ENCODE peak calls at places on chromosomes 2 and 18, in four cellular contexts. One of them, this sample, is unnamed.

GRCh38 chr2:143223556-143223955 is 94.3 kb downstream of the ARHGAP15 start:
- DNase-seq in IMR-90: no peak
- DNase-seq in H9: no peak
- DNase-seq in neuronal stem cell: no peak
- DNase-seq in this sample: no peak

GRCh38 chr18:13551305-13551603 is 175.1 kb downstream of the FAM210A start:
- DNase-seq in IMR-90: no peak
- DNase-seq in H9: no peak
- DNase-seq in neuronal stem cell: no peak
- DNase-seq in this sample: no peak

GRCh38 chr2:9703085-9703641 is 72.4 kb upstream of the YWHAQ start:
- DNase-seq in IMR-90: peak
- DNase-seq in H9: no peak
- DNase-seq in neuronal stem cell: no peak
- DNase-seq in this sample: no peak

GRCh38 chr18:1047406-1047805 is 142.7 kb downstream of the ADCYAP1 start:
- DNase-seq in IMR-90: no peak
- DNase-seq in H9: no peak
- DNase-seq in neuronal stem cell: no peak
- DNase-seq in this sample: no peak

GRCh38 chr2:183224933-183225332 is 100.7 kb downstream of the NUP35 start:
- DNase-seq in IMR-90: peak
- DNase-seq in H9: no peak
- DNase-seq in neuronal stem cell: no peak
- DNase-seq in this sample: no peak

GRCh38 chr18:47981830-47982229 is 51.4 kb upstream of the SMAD2 start:
- DNase-seq in IMR-90: no peak
- DNase-seq in H9: no peak
- DNase-seq in neuronal stem cell: no peak
- DNase-seq in this sample: no peak

GRCh38 chr2:69652206-69652605 is 8.7 kb upstream of the AAK1 start:
- DNase-seq in IMR-90: peak
- DNase-seq in H9: no peak
- DNase-seq in neuronal stem cell: no peak
- DNase-seq in this sample: no peak

GRCh38 chr2:84613082-84613481 is 96.8 kb downstream of the DNAH6 start:
- DNase-seq in IMR-90: no peak
- DNase-seq in H9: peak
- DNase-seq in neuronal stem cell: no peak
- DNase-seq in this sample: no peak

GRCh38 chr2:20141056-20141762 is 83.7 kb downstream of the SDC1 start:
- DNase-seq in IMR-90: peak
- DNase-seq in H9: peak
- DNase-seq in neuronal stem cell: no peak
- DNase-seq in this sample: no peak

GRCh38 chr2:193966590-193966989 is 1690.4 kb upstream of the SLC39A10 start:
- DNase-seq in IMR-90: peak
- DNase-seq in H9: no peak
- DNase-seq in neuronal stem cell: no peak
- DNase-seq in this sample: no peak

DNA sequence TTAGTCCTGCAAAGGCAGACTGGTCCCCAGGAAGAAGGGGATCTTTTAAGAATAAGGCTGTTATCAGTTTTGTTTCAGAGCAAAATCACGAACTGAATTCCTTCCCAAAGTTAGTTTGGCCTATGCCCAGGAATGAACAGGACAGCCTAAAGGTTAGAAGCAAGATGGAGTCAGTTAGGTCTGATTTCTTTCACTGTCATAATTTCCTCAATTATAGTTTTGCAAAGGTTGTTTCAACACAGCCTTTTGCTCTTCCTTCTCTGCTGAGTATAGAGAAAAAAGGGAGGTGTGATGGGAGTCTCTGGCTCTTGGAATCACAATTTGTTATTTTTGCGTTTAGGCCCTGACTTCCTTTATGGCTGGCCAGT is 14.6 kb upstream of the KCNE4 start:
- DNase-seq in IMR-90: no peak
- DNase-seq in H9: no peak
- DNase-seq in neuronal stem cell: no peak
- DNase-seq in this sample: no peak
- H3K14ac ChIP-seq in IMR-90: no peak
- H3K14ac ChIP-seq in H9: no peak
- H3K14ac ChIP-seq in neuronal stem cell: no peak
- H3K14ac ChIP-seq in this sample: no peak

DNA sequence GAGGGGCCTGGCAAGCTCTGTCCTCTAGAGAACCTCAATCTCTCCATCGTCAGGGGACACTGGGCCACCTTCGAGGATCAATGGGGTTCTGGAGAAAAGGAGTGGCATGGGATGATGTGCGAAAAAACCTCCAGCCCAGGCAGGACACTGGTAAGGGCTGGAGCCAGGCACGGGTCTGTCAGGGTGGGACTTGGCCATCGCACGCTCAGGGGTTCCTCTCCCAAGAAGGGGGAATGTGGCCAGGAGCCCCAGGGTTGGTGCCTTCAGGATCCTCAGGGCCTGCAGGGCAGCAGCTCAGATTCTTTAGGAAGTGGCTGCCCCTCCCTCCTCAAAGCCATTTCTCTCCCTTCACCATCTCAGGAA is 46.8 kb upstream of the PLB1 start:
- DNase-seq in IMR-90: no peak
- DNase-seq in H9: no peak
- DNase-seq in neuronal stem cell: no peak
- DNase-seq in this sample: no peak
- H2AK5ac ChIP-seq in IMR-90: peak
- H2AK5ac ChIP-seq in H9: no peak
- H2AK5ac ChIP-seq in neuronal stem cell: no peak
- H2AK5ac ChIP-seq in this sample: no peak

DNA sequence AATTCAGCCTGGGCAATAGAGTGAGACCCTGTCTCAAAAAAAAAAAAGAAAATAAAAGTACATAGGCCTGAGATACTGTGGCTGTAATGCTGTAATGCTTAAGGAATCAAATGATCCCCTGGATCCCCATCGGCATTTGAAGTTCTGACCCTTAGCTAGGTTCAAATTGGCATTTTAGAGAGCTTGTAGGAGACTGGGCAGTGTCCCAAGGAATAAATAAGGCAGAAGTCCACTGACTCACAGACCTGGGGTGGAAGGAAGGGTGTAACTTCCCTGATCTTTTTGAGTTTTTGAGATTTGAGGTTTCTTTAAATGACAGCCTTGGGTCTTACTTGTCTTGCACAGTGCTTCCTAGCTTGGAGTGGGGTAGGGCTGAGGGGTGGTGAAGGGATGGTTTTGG is 553.7 kb downstream of the SLC4A3 start:
- DNase-seq in IMR-90: peak
- DNase-seq in H9: no peak
- DNase-seq in neuronal stem cell: no peak
- DNase-seq in this sample: no peak
- H3K14ac ChIP-seq in IMR-90: peak
- H3K14ac ChIP-seq in H9: no peak
- H3K14ac ChIP-seq in neuronal stem cell: no peak
- H3K14ac ChIP-seq in this sample: no peak

DNA sequence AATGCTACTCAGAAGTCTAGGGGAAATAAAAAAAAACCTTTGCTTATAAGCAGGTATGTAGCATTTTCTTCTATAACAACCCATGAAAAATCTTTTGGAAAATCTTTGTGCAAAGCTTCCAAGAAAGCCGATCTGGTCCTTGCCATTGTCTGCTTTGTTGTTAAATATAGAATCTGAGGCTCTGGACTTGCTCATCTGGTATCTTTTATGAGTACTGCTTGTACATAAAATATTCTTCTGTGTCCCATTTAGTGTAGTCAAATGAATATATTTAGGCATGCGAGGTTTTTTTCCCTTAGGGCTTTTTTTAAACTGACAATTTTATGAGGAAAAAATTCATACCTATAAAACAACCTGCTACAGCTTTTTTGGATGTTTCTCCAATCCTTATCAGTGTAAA is 45.0 kb upstream of the RMND5A start:
- DNase-seq in IMR-90: no peak
- DNase-seq in H9: no peak
- DNase-seq in neuronal stem cell: no peak
- DNase-seq in this sample: no peak
- H2AK5ac ChIP-seq in IMR-90: no peak
- H2AK5ac ChIP-seq in H9: no peak
- H2AK5ac ChIP-seq in neuronal stem cell: no peak
- H2AK5ac ChIP-seq in this sample: no peak

GRCh38 chr18:33440384-33441043 is at the start of gene CCDC178:
- DNase-seq in IMR-90: peak
- DNase-seq in H9: peak
- DNase-seq in neuronal stem cell: peak
- DNase-seq in this sample: peak
- H3K14ac ChIP-seq in IMR-90: no peak
- H3K14ac ChIP-seq in H9: peak
- H3K14ac ChIP-seq in neuronal stem cell: peak
- H3K14ac ChIP-seq in this sample: no peak

DNA sequence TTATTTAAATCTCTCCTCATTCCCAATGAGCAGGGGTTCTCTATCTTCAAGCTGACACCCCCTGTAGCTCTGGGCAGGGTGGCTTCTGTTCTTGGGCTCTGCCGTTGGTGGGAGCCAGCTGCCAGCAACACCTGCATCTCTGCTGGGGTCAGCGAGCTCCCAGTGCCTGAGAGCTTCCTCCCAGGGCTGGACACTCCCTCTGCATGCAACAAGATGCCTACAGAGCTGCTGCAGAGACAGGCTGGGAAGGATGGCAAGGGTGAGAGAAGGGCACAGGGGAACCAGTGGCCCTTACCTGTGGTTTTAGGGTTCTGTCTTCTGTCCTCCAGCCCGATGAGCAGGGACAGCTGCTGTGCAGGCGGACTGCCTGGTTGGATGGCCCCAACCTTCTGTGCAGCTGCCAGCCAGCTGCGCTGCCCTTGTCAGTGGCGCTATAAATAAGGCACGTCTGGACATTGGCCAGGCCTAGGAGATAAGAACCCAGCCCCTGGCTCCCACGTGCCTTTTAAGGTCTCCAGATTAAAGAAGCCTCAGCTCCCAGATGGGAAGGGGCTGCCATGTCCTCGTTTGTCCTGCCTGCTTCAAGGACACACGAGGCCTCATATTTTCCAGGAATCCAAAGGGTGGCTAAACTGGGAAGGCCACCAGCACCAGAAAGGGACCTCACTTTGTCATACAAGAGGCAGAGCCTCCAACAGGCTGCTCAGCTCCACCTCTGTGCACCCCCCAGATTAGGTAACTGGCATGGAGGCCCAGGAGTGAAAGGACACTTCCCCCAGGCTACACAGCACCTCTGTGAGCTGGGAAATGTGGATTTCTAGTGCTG is 39.5 kb upstream of the FHL2 start:
- DNase-seq in IMR-90: peak
- DNase-seq in H9: no peak
- DNase-seq in neuronal stem cell: no peak
- DNase-seq in this sample: no peak
- H2AK5ac ChIP-seq in IMR-90: peak
- H2AK5ac ChIP-seq in H9: no peak
- H2AK5ac ChIP-seq in neuronal stem cell: peak
- H2AK5ac ChIP-seq in this sample: no peak